ENCODE peak calls at places on chromosome 6, in four cellular contexts. H is mesenchymal stem cell, U is neuronal stem cell, T is H9. X is an unnamed sample.

GRCh38 chr6:135851442-135852271 is at the start of gene PDE7B:
- DNase-seq in H (peak; percentile 97), U (peak; percentile 15), T (peak; percentile 76), X (peak; percentile 99)

GRCh38 chr6:31750411-31751022 is 10.7 kb downstream of the MSH5 start:
- DNase-seq in H (peak; percentile 87), U (no peak), T (no peak), X (peak; percentile 66)

GRCh38 chr6:69984506-69984905 is 118.2 kb downstream of the COL19A1 start:
- DNase-seq in H (no peak), U (no peak), T (no peak), X (no peak)

GRCh38 chr6:47247227-47247797 is 62.4 kb downstream of the TNFRSF21 start:
- DNase-seq in H (peak; percentile 47), U (no peak), T (no peak), X (no peak)

GRCh38 chr6:10569392-10570127 is 48.4 kb downstream of the GCNT2 start:
- DNase-seq in H (no peak), U (no peak), T (no peak), X (no peak)

GRCh38 chr6:44270526-44271405 is 516 bp downstream of the TMEM151B start:
- DNase-seq in H (no peak), U (peak; percentile 68), T (peak; percentile 73), X (no peak)

GRCh38 chr6:81999270-81999669 is 246.8 kb upstream of the TENT5A start:
- DNase-seq in H (no peak), U (no peak), T (no peak), X (no peak)

GRCh38 chr6:56842602-56843475 is 112.1 kb upstream of the BEND6 start:
- DNase-seq in H (peak; percentile 69), U (no peak), T (peak; percentile 57), X (peak; percentile 60)

GRCh38 chr6:19356692-19357091 is 480.5 kb upstream of the ID4 start:
- DNase-seq in H (no peak), U (no peak), T (no peak), X (no peak)

GRCh38 chr6:32113386-32114352 is 4.5 kb upstream of the TNXB start:
- DNase-seq in H (peak; percentile 99), U (peak; percentile 56), T (peak; percentile 78), X (peak; percentile 94)

GRCh38 chr6:45021652-45022051 is 306.5 kb upstream of the RUNX2 start:
- DNase-seq in H (peak; percentile 11), U (no peak), T (no peak), X (peak; percentile 43)

GRCh38 chr6:79599725-79600259 is 31.3 kb upstream of the SH3BGRL2 start:
- DNase-seq in H (no peak), U (no peak), T (no peak), X (no peak)

GRCh38 chr6:37137201-37137880 is 32.6 kb upstream of the PIM1 start:
- DNase-seq in H (peak; percentile 99), U (peak; percentile 92), T (no peak), X (peak; percentile 99)

GRCh38 chr6:70839286-70840266 is 117.3 kb downstream of the B3GAT2 start:
- DNase-seq in H (no peak), U (no peak), T (no peak), X (peak; percentile 26)

GRCh38 chr6:158389188-158389919 is 77.1 kb downstream of the TULP4 start:
- DNase-seq in H (no peak), U (no peak), T (no peak), X (no peak)

GRCh38 chr6:164345340-164345739 is 930.8 kb downstream of the QKI start:
- DNase-seq in H (no peak), U (no peak), T (no peak), X (no peak)

GRCh38 chr6:157461000-157461915 is 80.3 kb downstream of the ZDHHC14 start:
- DNase-seq in H (peak; percentile 73), U (no peak), T (peak; percentile 68), X (peak; percentile 85)

GRCh38 chr6:128567029-128567428 is 46.6 kb upstream of the PTPRK start:
- DNase-seq in H (no peak), U (no peak), T (no peak), X (no peak)

GRCh38 chr6:29924731-29925130 is 17.6 kb upstream of the HLA-A start:
- DNase-seq in H (no peak), U (no peak), T (no peak), X (no peak)

GRCh38 chr6:78629154-78629721 is 238.1 kb upstream of the IRAK1BP1 start:
- DNase-seq in H (peak; percentile 9), U (no peak), T (peak; percentile 55), X (peak; percentile 14)

GRCh38 chr6:117381749-117382148 is 44.0 kb downstream of the ROS1 start:
- DNase-seq in H (no peak), U (no peak), T (no peak), X (no peak)

GRCh38 chr6:17385660-17386059 is 7.7 kb upstream of the CAP2 start:
- DNase-seq in H (peak; percentile 43), U (no peak), T (no peak), X (peak; percentile 85)

GRCh38 chr6:13767121-13767794 is 47.1 kb downstream of the MCUR1 start:
- DNase-seq in H (peak; percentile 54), U (no peak), T (peak; percentile 50), X (peak; percentile 44)

GRCh38 chr6:158849899-158850806 is 31.0 kb upstream of the EZR start:
- DNase-seq in H (peak; percentile 94), U (no peak), T (no peak), X (peak; percentile 97)

GRCh38 chr6:130043344-130043743 is 25.0 kb downstream of the L3MBTL3 start:
- DNase-seq in H (no peak), U (no peak), T (no peak), X (no peak)

GRCh38 chr6:108592371-108593337 is 31.9 kb downstream of the FOXO3 start:
- DNase-seq in H (peak; percentile 68), U (no peak), T (no peak), X (peak; percentile 87)

GRCh38 chr6:51289041-51289440 is 470.4 kb downstream of the TFAP2B start:
- DNase-seq in H (no peak), U (no peak), T (no peak), X (no peak)

DNA sequence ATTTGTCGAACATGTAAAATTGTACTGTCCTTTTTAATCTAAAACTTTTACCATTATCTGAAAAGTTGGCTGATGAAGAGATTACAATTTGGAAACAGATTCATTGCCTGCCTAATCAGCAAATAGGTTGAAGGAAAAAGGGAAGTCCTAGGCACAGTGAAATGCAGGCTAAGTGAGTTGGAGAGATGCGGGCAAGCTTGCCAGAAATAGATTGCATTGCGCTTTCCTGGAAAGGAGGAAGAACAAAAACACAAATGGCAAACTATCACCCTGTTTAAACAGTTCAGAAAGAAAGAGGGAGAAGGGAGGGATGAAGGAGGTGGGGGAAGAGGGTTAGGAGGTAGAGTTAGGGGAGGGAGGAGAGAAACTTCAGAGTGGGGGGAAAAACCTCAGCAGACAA is 465.1 kb downstream of the TFAP2B start:
- DNase-seq in H (no peak), U (no peak), T (no peak), X (no peak)
- H3K14ac ChIP-seq in H (no peak overlapping the region), U (no peak overlapping the region), T (no peak overlapping the region), X (no peak overlapping the region)

GRCh38 chr6:131135244-131136020 is at the start of gene AKAP7:
- DNase-seq in H (peak; percentile 69), U (peak; percentile 65), T (peak; percentile 82), X (peak; percentile 39)
- H3K14ac ChIP-seq in H (peak within 1 kb of the TSS; percentile 71), U (peak within 1 kb of the TSS; percentile 71), T (peak within 1 kb of the TSS; percentile 67), X (peak within 1 kb of the TSS; percentile 86)

GRCh38 chr6:144286503-144287393 is 1.6 kb downstream of the UTRN start:
- DNase-seq in H (peak; percentile 87), U (peak; percentile 69), T (peak; percentile 85), X (peak; percentile 93)
- H3K14ac ChIP-seq in H (peak overlapping the region; percentile 27), U (peak overlapping the region; percentile 94), T (peak overlapping the region; percentile 41), X (peak overlapping the region; percentile 82)

DNA sequence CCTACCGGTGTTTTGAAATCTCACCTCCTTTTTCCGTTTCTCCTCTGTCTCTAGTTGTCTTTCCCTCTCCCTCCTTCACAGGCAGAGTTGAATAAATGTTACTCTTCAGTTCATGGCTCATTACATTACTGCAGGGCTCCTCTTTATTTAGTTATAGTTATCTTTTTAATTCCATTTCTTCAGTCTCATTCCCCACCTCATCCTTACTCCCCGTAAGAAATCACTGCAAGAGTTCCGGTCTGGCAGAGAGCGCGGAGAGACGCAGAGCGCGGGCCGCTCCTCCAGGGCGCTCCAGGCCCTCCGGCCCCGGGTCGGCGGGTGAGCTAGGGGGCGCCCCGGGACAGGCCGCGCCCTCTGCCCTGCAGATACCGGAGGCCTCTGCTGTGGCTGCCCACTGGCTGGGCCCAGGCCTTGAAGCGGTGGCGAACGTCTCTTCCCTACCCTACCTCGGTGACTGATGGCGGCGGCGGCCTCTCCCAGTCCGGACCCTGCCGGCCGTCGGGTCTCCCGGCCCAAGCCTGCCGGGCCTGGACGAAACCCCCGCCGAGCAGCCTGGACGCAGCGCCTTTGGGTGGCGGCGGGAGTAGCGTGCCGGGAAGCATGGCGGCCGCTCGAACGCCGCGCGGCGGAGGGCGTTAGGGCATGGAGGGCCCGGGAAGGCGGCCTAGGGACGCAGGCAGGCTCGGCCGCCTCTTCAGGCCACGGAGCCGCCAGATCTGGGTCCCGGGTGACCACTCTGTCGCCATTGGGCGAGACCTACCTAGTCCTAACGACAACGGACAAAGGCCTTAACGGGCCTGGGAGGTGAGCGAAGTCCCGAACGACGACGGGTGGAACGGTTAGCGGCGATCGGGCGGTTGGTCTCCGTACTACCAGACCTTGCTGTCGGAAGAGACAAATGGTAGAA is 16.4 kb upstream of the HMGN4 start:
- DNase-seq in H (peak; percentile 81), U (peak; percentile 81), T (peak; percentile 87), X (peak; percentile 64)
- H3K14ac ChIP-seq in H (peak overlapping the region; percentile 97), U (no peak overlapping the region), T (peak overlapping the region; percentile 99), X (peak overlapping the region; percentile 91)

GRCh38 chr6:1619666-1620503 is 10.2 kb downstream of the FOXC1 start:
- DNase-seq in H (no peak), U (no peak), T (peak; percentile 75), X (no peak)
- H3K14ac ChIP-seq in H (no peak overlapping the region), U (no peak overlapping the region), T (no peak overlapping the region), X (no peak overlapping the region)

DNA sequence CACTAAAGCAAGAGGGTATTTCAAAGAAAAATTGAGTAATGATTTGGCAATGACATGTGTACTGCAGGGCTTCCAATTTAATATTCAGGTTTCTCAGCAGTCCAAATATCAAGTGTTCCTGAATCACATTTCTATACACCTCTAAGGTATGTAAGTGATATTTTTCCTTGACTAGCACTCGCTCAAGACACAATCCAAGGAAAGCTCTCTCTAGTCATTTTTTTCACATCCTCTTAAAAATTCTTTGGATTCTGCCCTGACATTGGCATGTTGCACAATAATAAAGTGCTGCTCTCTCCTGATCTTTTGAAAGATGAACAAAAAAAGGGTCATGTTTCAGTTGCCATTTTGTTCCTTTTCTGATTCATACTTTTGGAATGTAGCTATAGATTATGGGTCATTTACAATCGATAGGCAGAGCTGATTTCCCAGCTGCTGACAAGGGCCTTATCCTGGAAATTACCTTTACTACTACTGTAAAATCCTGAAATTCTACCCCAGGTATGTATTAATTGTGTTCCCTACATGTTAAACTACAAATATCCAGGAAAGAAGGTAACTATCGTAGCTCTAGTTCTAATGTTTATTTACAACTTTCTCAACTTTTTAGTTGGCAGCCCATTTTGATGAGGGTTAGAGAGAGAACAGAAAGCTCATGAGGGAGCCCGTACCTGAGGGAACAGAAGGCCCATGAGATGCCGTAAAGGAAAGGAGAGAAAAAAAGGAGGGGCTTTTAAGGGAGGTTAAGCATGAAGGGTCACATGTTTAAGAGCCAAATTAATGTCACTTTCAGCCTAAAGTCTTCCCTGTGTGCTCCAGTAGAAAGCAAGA is 22.2 kb upstream of the ADGRG6 start:
- DNase-seq in H (peak; percentile 45), U (no peak), T (no peak), X (peak; percentile 37)
- H3K14ac ChIP-seq in H (no peak overlapping the region), U (no peak overlapping the region), T (no peak overlapping the region), X (no peak overlapping the region)

X was measured in IMR-90.